ENCODE peak calls at places on chromosomes 13 and 19, in five cellular contexts. G is foreskin fibroblast, R is tibial artery, B is adrenal gland, C is colonic mucosa. V is an unnamed sample.

GRCh38 chr19:56105090-56105701 is 15.9 kb downstream of the ZNF787 start:
- DNase-seq in G (peak), R (peak), B (peak), C (peak), V (peak)

GRCh38 chr19:14002571-14003278 is 3.4 kb downstream of the RFX1 start:
- DNase-seq in G (no peak), R (no peak), B (no peak), C (no peak), V (no peak)

GRCh38 chr19:51490676-51491075 is 10.9 kb downstream of the SIGLEC12 start:
- DNase-seq in G (no peak), R (no peak), B (no peak), C (no peak), V (no peak)

GRCh38 chr13:23637813-23638212 is 67.6 kb downstream of the TNFRSF19 start:
- DNase-seq in G (peak), R (no peak), B (no peak), C (no peak), V (no peak)

GRCh38 chr19:2083174-2083854 is 12.8 kb downstream of the MOB3A start:
- DNase-seq in G (no peak), R (no peak), B (no peak), C (no peak), V (no peak)

GRCh38 chr19:44476559-44477408 is 23.5 kb downstream of the ZNF180 start:
- DNase-seq in G (no peak), R (no peak), B (no peak), C (no peak), V (peak)

GRCh38 chr13:36158606-36159005 is 27.4 kb upstream of the DCLK1 start:
- DNase-seq in G (no peak), R (no peak), B (no peak), C (no peak), V (no peak)

GRCh38 chr13:57629391-57629804 is 2.1 kb upstream of the PCDH17 start:
- DNase-seq in G (peak), R (peak), B (no peak), C (no peak), V (peak)

GRCh38 chr13:62879071-62879470 is 1463.4 kb upstream of the PCDH20 start:
- DNase-seq in G (peak), R (no peak), B (no peak), C (no peak), V (peak)

GRCh38 chr19:14433454-14434156 is 499 bp downstream of the PKN1 start:
- DNase-seq in G (peak), R (no peak), B (no peak), C (peak), V (no peak)

GRCh38 chr19:49556412-49557398 is 23.7 kb downstream of the NOSIP start:
- DNase-seq in G (no peak), R (no peak), B (peak), C (no peak), V (no peak)

GRCh38 chr19:13507053-13507611 is 853 bp upstream of the CACNA1A start:
- DNase-seq in G (peak), R (no peak), B (no peak), C (no peak), V (peak)

GRCh38 chr13:95579303-95579702 is 26.8 kb downstream of the CLDN10 start:
- DNase-seq in G (no peak), R (no peak), B (no peak), C (no peak), V (no peak)

GRCh38 chr19:17049711-17050280 is 23.2 kb upstream of the CPAMD8 start:
- DNase-seq in G (peak), R (no peak), B (no peak), C (peak), V (peak)

GRCh38 chr19:29841559-29842367 is 30.0 kb downstream of the CCNE1 start:
- DNase-seq in G (peak), R (no peak), B (peak), C (peak), V (peak)

GRCh38 chr19:861099-861755 is 1.8 kb downstream of the CFD start:
- DNase-seq in G (no peak), R (no peak), B (peak), C (no peak), V (no peak)

GRCh38 chr19:46861691-46862503 is 1.1 kb downstream of the ARHGAP35 start:
- DNase-seq in G (peak), R (no peak), B (no peak), C (peak), V (peak)

GRCh38 chr19:44587863-44588752 is 25.3 kb upstream of the IGSF23 start:
- DNase-seq in G (peak), R (no peak), B (no peak), C (no peak), V (peak)

GRCh38 chr19:47272448-47273312 is 2.0 kb upstream of the INAFM1 start:
- DNase-seq in G (peak), R (no peak), B (peak), C (peak), V (peak)

GRCh38 chr13:53206455-53206854 is 177.8 kb downstream of the OLFM4 start:
- DNase-seq in G (no peak), R (no peak), B (no peak), C (no peak), V (no peak)

GRCh38 chr19:34925278-34925855 is 1.3 kb upstream of the ZNF30 start:
- DNase-seq in G (no peak), R (no peak), B (no peak), C (no peak), V (no peak)

GRCh38 chr13:30551194-30551593 is 66.5 kb upstream of the USPL1 start:
- DNase-seq in G (peak), R (no peak), B (no peak), C (no peak), V (peak)

GRCh38 chr19:7549749-7550148 is 14.2 kb downstream of the PNPLA6 start:
- DNase-seq in G (no peak), R (no peak), B (peak), C (no peak), V (no peak)

GRCh38 chr19:50427997-50428425 is 4.7 kb upstream of the MYBPC2 start:
- DNase-seq in G (peak), R (peak), B (peak), C (peak), V (peak)

GRCh38 chr13:102793583-102794355 is 5.0 kb downstream of the POGLUT2 start:
- DNase-seq in G (no peak), R (no peak), B (no peak), C (no peak), V (no peak)

GRCh38 chr13:32045963-32046785 is 14.6 kb downstream of the FRY start:
- DNase-seq in G (peak), R (no peak), B (peak), C (peak), V (peak)

GRCh38 chr13:98653471-98653985 is 76.6 kb upstream of the STK24 start:
- DNase-seq in G (peak), R (peak), B (peak), C (peak), V (peak)

GRCh38 chr13:32947886-32948285 is 68.3 kb upstream of the KL start:
- DNase-seq in G (no peak), R (no peak), B (no peak), C (no peak), V (no peak)

GRCh38 chr19:13992025-13992424 is 14.1 kb downstream of the RFX1 start:
- DNase-seq in G (no peak), R (no peak), B (no peak), C (no peak), V (no peak)

GRCh38 chr19:17725422-17726078 is 6.3 kb downstream of the MAP1S start:
- DNase-seq in G (no peak), R (no peak), B (no peak), C (no peak), V (no peak)

GRCh38 chr19:15354557-15355296 is 22.4 kb upstream of the BRD4 start:
- DNase-seq in G (no peak), R (no peak), B (no peak), C (no peak), V (peak)

GRCh38 chr13:78460176-78460575 is 143.2 kb downstream of the POU4F1 start:
- DNase-seq in G (no peak), R (no peak), B (no peak), C (no peak), V (no peak)

GRCh38 chr13:111142472-111142871 is 27.4 kb downstream of the ARHGEF7 start:
- DNase-seq in G (no peak), R (no peak), B (no peak), C (no peak), V (no peak)

GRCh38 chr13:19836472-19836871 is 27.0 kb downstream of the ZMYM5 start:
- DNase-seq in G (peak), R (no peak), B (no peak), C (no peak), V (peak)

GRCh38 chr13:20828540-20829364 is 55.0 kb upstream of the EEF1AKMT1 start:
- DNase-seq in G (peak), R (no peak), B (peak), C (peak), V (peak)

GRCh38 chr13:50129065-50129922 is 114.0 kb downstream of the KCNRG start:
- DNase-seq in G (peak), R (peak), B (no peak), C (no peak), V (no peak)

GRCh38 chr13:86788624-86789023 is 882.5 kb upstream of the SLITRK5 start:
- DNase-seq in G (no peak), R (no peak), B (no peak), C (no peak), V (no peak)

GRCh38 chr13:86795858-86796257 is 875.3 kb upstream of the SLITRK5 start:
- DNase-seq in G (no peak), R (no peak), B (no peak), C (no peak), V (no peak)

GRCh38 chr13:86792153-86792651 is 879.0 kb upstream of the SLITRK5 start:
- DNase-seq in G (no peak), R (no peak), B (no peak), C (no peak), V (no peak)
- TF ChIP-seq CTCF in G (no peak), R (no peak), B (no peak), C (no peak), V (no peak)

GRCh38 chr19:5291588-5292193 is 48.9 kb downstream of the PTPRS start:
- DNase-seq in G (no peak), R (no peak), B (no peak), C (no peak), V (no peak)
- H3K4me3 ChIP-seq in G (peak), R (peak), B (no peak), C (peak), V (peak)

GRCh38 chr13:38970380-38971051 is 20.1 kb downstream of the STOML3 start:
- DNase-seq in G (no peak), R (no peak), B (no peak), C (no peak), V (no peak)
- TF ChIP-seq CTCF in G (no peak), R (no peak), B (no peak), C (no peak), V (no peak)

DNA sequence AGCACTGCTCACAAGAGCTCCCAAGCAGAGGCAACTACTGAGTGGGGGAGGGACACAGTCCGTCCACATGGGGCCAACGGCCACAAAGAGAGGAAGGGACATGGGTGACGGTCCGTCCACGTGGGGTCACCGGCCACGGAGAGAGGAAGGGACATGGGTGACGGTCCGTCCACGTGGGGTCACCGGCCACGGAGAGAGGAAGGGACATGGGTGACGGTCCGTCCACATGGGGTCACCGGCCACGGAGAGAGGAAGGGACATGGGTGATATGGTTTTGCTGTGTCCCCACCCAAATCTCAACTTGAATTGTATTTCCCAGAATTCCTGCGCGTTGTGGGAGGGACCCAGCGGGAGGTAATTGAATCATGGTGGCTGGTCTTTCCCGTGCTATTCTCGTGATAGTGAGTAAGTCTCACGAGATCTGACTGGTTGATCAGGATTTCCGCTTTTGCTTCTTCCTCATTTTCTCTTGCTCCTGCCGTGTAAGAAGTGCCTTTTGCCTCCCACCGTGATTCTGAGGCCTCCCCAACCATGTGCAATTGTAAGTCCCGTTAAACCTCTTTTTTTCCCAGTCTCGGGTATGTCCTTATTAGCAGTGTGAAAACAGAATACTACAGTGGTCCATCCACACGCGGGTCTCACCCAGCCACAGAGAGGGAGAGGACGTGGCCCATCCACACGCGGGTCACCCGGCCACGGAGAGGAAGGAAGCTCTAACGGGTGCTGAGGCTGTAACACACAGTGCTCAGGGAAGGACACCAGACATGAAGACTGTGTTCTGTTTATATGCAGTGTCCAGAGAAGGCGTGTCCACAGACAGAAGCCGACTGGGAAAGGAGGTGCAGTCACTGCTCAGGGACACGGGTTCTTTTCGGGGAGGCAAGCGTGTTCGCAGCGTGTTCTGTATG is 48.5 kb downstream of the GAS6 start:
- DNase-seq in G (peak), R (no peak), B (no peak), C (no peak), V (no peak)
- H3K4me3 ChIP-seq in G (no peak), R (no peak), B (no peak), C (peak), V (no peak)

GRCh38 chr13:75365724-75366173 is 116.2 kb downstream of the TBC1D4 start:
- DNase-seq in G (peak), R (no peak), B (no peak), C (no peak), V (peak)

GRCh38 chr13:75368167-75368566 is 113.8 kb downstream of the TBC1D4 start:
- DNase-seq in G (peak), R (no peak), B (peak), C (no peak), V (peak)

GRCh38 chr13:75363371-75363770 is 118.6 kb downstream of the TBC1D4 start:
- DNase-seq in G (no peak), R (no peak), B (no peak), C (no peak), V (no peak)

GRCh38 chr13:75364131-75364713 is 117.7 kb downstream of the TBC1D4 start:
- DNase-seq in G (peak), R (no peak), B (no peak), C (no peak), V (no peak)

GRCh38 chr13:75366380-75367280 is 115.3 kb downstream of the TBC1D4 start:
- DNase-seq in G (no peak), R (no peak), B (no peak), C (no peak), V (no peak)
- TF ChIP-seq CTCF in G (no peak), R (no peak), B (no peak), C (no peak), V (no peak)

GRCh38 chr13:40080676-40081075 is 425.2 kb downstream of the COG6 start:
- DNase-seq in G (no peak), R (no peak), B (no peak), C (no peak), V (no peak)

GRCh38 chr13:40079721-40080120 is 424.3 kb downstream of the COG6 start:
- DNase-seq in G (no peak), R (no peak), B (no peak), C (no peak), V (no peak)

GRCh38 chr13:40074338-40074737 is 418.9 kb downstream of the COG6 start:
- DNase-seq in G (no peak), R (no peak), B (no peak), C (no peak), V (peak)

GRCh38 chr13:40077396-40078027 is 422.1 kb downstream of the COG6 start:
- DNase-seq in G (no peak), R (no peak), B (no peak), C (no peak), V (no peak)

DNA sequence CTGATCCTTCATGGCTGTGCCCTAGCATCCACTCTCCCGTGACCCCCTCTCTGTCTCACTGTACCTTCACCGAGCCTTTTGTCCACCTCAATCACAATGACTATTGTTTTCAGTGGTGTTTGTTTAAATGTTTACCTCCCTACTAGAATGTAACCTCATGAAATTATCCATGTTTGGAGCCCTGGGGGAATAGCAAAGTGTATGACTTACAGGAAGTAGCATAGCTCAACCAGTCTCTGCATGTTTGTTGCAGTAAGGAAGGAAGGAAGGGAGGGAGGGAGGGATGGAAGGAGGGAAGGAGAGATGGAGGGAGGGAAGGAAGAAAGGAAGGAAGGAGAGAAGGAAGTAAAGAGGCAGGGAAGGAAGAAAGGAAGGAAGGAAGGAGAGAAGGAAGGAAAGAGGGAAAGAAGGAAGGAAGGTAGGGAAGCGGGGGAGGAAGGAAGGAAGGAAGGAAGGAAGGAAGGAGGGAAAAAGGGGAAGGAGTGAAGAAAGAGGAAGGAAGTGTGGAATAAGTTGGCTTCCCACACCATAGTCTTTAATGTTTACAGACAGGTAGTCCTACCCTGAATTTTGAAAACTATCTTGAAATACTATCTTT is 421.4 kb downstream of the COG6 start:
- DNase-seq in G (no peak), R (no peak), B (no peak), C (no peak), V (no peak)
- H3K4me3 ChIP-seq in G (no peak), R (no peak), B (no peak), C (no peak), V (no peak)

DNA sequence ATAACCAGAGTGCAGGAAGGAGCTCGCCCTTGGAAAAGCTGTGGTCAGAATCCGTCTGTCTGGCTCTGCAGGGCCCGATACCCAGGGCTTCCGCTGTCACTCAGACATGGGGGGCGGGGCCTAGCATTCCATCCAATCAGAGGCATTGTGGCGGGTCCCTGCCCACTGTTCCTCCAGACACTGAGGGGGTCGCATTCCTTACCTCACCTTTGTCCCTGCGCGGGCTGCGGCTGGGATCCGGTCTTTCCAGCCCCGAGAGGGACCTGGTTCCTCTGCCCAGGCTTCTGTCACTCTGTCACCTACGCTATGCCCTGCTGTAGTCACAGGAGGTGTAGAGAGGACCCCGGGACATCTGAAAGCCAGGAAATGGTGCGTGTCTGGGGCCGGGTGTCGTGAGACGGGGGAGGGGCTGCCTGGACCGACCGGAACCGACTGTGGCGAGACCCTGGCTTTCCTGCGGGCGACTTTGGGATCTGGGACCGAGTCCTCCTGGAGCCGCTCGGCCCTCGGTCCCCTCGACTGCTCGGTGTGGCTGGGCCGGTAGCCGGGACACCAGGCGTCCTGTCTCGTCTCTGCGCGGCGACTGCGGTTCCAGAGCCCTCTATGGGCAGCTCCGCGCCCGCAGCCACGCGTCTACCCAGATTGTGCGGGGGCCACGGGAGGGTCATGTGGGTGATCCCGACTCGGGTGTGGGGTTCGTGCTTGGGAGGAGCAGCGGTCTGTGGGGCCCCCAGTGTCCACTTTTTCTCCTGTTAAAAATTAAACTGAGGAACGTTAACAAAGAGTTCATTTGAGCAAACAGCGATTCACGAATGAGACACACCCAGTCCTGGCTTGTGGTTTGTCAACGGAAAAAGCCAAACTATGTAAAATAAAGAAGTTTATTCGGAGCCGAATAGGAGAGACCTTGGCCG is at the start of gene ZNF69:
- DNase-seq in G (peak), R (peak), B (peak), C (peak), V (peak)
- TF ChIP-seq CTCF in G (no peak), R (peak), B (peak), C (peak), V (peak)

DNA sequence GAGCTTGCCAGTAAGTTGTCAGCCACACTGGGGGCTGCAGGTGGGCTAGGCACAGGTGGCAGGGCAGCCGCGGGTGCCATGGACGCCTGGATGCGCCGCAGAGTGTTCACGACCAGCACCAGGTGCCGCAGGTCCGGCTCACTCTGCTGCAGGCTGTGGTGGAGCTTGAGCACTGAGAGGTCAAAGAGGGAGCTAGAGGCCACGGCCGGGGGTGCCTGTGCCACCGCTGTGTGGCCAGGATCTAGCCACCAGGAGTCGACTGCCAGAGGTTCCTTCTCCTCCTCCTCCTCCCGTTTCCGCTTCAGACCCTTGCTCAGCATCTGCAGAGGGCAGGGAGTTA is 2.6 kb downstream of the SERTAD1 start:
- DNase-seq in G (no peak), R (no peak), B (no peak), C (no peak), V (no peak)
- H3K4me3 ChIP-seq in G (no peak), R (peak), B (no peak), C (no peak), V (no peak)

GRCh38 chr19:53792721-53793433 is 31.2 kb downstream of the NLRP12 start:
- DNase-seq in G (peak), R (peak), B (peak), C (peak), V (peak)
- TF ChIP-seq CTCF in G (peak), R (peak), B (peak), C (peak), V (peak)

V was measured in fibroblast of the aortic adventitia.